ENCODE peak calls at places on chromosomes 1 and 21, in six cellular contexts. V is SK-N-SH, N is brain microvascular endothelial cell, T is CD14-positive monocyte, R is adrenal gland, L is lower lobe of right lung. F is an unnamed sample.

GRCh38 chr21:36055551-36055950 is 4.8 kb downstream of the SETD4 start:
- DNase-seq in R (no peak), T (no peak), N (no peak), L (no peak), V (no peak), F (no peak)

GRCh38 chr1:23774174-23774880 is 3.9 kb upstream of the PITHD1 start:
- DNase-seq in L (no peak), T (no peak), N (no peak), V (no peak), R (no peak), F (no peak)

GRCh38 chr1:93614550-93615200 is 67.0 kb downstream of the BCAR3 start:
- DNase-seq in R (no peak), L (no peak), T (no peak), V (no peak), N (no peak), F (no peak)

GRCh38 chr1:231338270-231339128 is at the start of gene SPRTN:
- DNase-seq in R (no peak), L (no peak), V (peak; percentile 90), T (no peak), N (no peak), F (peak; percentile 64)

GRCh38 chr1:19088717-19089442 is 121.2 kb downstream of the UBR4 start:
- DNase-seq in N (no peak), R (no peak), L (no peak), T (no peak), V (no peak), F (no peak)

GRCh38 chr1:27831568-27832410 is 1.2 kb downstream of the PPP1R8 start:
- DNase-seq in L (no peak), V (no peak), T (no peak), N (no peak), R (no peak), F (no peak)

GRCh38 chr1:41404308-41404755 is 43.1 kb downstream of the FOXO6 start:
- DNase-seq in R (no peak), N (peak; percentile 23), L (no peak), T (no peak), V (peak; percentile 90), F (peak; percentile 62)

GRCh38 chr1:226444901-226445300 is 37.0 kb upstream of the PARP1 start:
- DNase-seq in N (no peak), T (no peak), V (no peak), R (no peak), L (no peak), F (no peak)

GRCh38 chr1:41773144-41773571 is 145.6 kb downstream of the HIVEP3 start:
- DNase-seq in T (no peak), R (no peak), N (peak; percentile 50), V (no peak), L (no peak), F (no peak)

GRCh38 chr1:10696977-10697376 is 99.5 kb downstream of the CASZ1 start:
- DNase-seq in V (no peak), R (peak; percentile 80), L (no peak), T (no peak), N (no peak), F (no peak)

GRCh38 chr1:184005506-184005905 is 32.0 kb downstream of the COLGALT2 start:
- DNase-seq in L (no peak), T (no peak), V (no peak), R (no peak), N (no peak), F (no peak)

GRCh38 chr1:12124693-12125421 is 41.9 kb upstream of the TNFRSF1B start:
- DNase-seq in R (peak; percentile 73), N (peak; percentile 57), L (peak; percentile 85), T (peak; percentile 82), V (peak; percentile 77), F (peak; percentile 80)

GRCh38 chr1:147669475-147670318 is 627 bp downstream of the ACP6 start:
- DNase-seq in N (peak; percentile 34), T (peak; percentile 46), L (peak; percentile 70), V (peak; percentile 76), R (peak; percentile 46), F (peak; percentile 62)

GRCh38 chr21:41501919-41502318 is 6.0 kb downstream of the TMPRSS2 start:
- DNase-seq in N (no peak), R (no peak), V (no peak), T (no peak), L (no peak), F (no peak)

GRCh38 chr1:184574588-184574987 is 180.1 kb downstream of the EDEM3 start:
- DNase-seq in T (no peak), V (no peak), R (no peak), L (no peak), N (no peak), F (peak; percentile 52)

GRCh38 chr1:59261537-59261936 is 35.4 kb upstream of the FGGY start:
- DNase-seq in N (no peak), V (no peak), L (no peak), R (no peak), T (no peak), F (no peak)

GRCh38 chr1:93414749-93415148 is 33.2 kb upstream of the FNBP1L start:
- DNase-seq in R (no peak), L (no peak), N (no peak), V (no peak), T (no peak), F (no peak)

GRCh38 chr1:188386161-188386560 is 1557.4 kb downstream of the PLA2G4A start:
- DNase-seq in T (no peak), R (no peak), L (no peak), V (peak; percentile 63), N (no peak), F (no peak)

GRCh38 chr1:90488451-90488850 is 228.7 kb downstream of the BARHL2 start:
- DNase-seq in R (no peak), L (no peak), T (no peak), N (peak; percentile 33), V (no peak), F (no peak)

GRCh38 chr1:171424494-171424893 is 60.8 kb upstream of the PRRC2C start:
- DNase-seq in V (no peak), T (no peak), R (no peak), N (no peak), L (no peak), F (no peak)

GRCh38 chr1:40868051-40868723 is 6.0 kb upstream of the CITED4 start:
- DNase-seq in N (peak; percentile 65), V (no peak), R (no peak), L (no peak), T (no peak), F (no peak)

GRCh38 chr1:28516518-28516956 is 10.7 kb downstream of the RCC1 start:
- DNase-seq in R (no peak), N (no peak), T (no peak), L (no peak), V (no peak), F (no peak)

GRCh38 chr1:210251680-210252490 is 19.3 kb downstream of the SERTAD4 start:
- DNase-seq in N (no peak), T (no peak), R (no peak), V (no peak), L (no peak), F (peak; percentile 46)

GRCh38 chr1:97190326-97190725 is 468.7 kb downstream of the PTBP2 start:
- DNase-seq in R (no peak), L (no peak), T (no peak), V (no peak), N (peak; percentile 8), F (no peak)

GRCh38 chr1:97186381-97186780 is 464.8 kb downstream of the PTBP2 start:
- DNase-seq in V (no peak), T (no peak), R (no peak), N (peak; percentile 10), L (no peak), F (no peak)
- TF ChIP-seq CTCF in V (peak; percentile 42), T (no peak), R (peak; percentile 24), N (peak; percentile 44), L (no peak), F (no peak)

GRCh38 chr1:166819982-166820381 is 19.3 kb upstream of the POGK start:
- DNase-seq in T (no peak), N (no peak), V (no peak), R (no peak), L (no peak), F (no peak)

GRCh38 chr1:166827426-166827825 is 11.8 kb upstream of the POGK start:
- DNase-seq in T (no peak), N (no peak), L (no peak), V (no peak), R (no peak), F (no peak)

DNA sequence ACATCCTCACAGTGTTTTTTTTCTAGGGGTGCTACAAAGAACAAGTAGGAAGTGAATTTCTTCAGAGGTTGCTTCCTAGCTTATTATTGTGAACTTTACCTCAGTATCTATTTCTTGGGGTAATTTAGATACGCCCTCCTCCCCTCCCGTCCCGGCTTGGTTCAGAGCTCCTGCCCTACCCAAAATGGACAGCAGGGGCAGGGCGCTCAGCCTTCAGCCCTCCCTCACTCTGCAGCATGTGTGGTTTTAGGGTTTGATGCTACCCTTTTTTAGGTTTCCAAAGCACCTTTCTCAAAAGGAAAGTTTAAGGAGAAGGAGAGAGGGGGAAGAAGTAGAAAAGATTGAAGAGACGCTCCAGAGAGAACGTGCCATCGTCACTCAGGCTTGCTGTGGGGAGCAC is 16.9 kb upstream of the POGK start:
- DNase-seq in V (peak; percentile 45), R (no peak), L (no peak), T (no peak), N (no peak), F (no peak)
- TF ChIP-seq CTCF in V (peak; percentile 49), R (no peak), L (no peak), T (peak; percentile 30), N (peak; percentile 56), F (peak; percentile 50)

GRCh38 chr1:192316692-192317091 is at the start of gene RGS21:
- DNase-seq in L (no peak), N (no peak), T (no peak), V (no peak), R (no peak), F (no peak)

DNA sequence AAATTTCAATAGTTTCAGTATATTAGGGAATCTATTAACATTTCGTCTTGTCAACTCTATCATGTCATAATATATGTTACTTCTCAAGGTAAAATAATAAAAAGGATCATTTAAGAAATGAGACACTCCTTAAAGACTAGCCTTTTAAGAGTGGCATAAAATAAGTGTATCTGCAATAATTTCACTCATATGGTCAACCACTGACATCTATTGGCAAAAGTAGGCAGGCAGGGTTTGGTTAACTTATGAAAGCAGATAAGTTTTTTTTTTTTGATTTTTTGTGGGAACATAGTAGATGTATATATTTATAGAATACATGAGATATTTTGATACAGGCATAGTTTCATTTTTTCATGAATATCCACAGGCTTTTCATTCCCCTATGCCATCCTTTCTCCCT is 5.5 kb upstream of the RGS21 start:
- DNase-seq in R (no peak), V (no peak), L (no peak), N (peak; percentile 48), T (no peak), F (no peak)
- TF ChIP-seq CTCF in R (peak; percentile 28), V (peak; percentile 71), L (peak; percentile 23), N (peak; percentile 64), T (peak; percentile 79), F (no peak)

DNA sequence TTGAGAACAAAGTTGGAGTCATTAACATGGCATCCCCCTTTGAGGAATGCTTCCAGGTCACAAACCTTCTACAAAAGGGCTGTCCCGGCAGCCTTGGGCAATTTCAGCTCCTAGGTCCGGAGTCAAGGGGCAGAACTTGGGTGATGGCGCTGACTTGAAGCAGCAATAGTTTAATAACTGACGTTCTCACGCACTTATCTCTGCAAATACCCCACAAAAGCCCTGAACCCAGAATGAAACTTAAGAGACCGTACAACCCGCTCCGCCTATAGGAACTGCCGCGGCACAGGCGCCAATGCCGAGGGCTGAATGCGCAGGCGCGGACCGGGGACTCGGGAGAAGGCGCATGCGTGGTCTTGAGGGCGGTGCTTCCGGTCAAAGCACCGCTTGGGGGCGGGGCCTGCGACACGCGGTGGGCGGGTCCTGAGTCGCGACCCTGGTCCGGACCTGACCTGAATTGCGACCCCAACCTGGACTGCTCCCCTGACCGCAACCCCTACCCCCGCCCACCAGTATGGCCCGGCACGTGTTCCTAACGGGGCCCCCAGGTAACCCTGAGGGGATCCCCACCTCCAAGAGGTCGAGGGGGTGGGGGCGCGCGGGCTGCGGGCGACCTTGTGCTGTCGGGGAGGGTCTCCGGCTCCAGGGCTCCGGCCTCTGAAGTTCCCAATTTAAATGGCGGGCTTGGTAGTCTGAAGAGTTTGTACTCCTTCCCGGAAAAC is at the start of gene NTPCR:
- DNase-seq in N (peak; percentile 86), L (peak; percentile 94), V (peak; percentile 98), T (peak; percentile 85), R (peak; percentile 96), F (peak; percentile 99)
- TF ChIP-seq CTCF in N (peak; percentile 2), L (peak; percentile 18), V (no peak), T (no peak), R (peak; percentile 39), F (no peak)

F was measured in glutamatergic neuron.